ENCODE peak calls at places on chromosome 14, in six cellular contexts. G is NCI-H524, R is endothelial cell, Z is mucosa of gallbladder, D is choroid plexus epithelial cell, L is B cell. Q is an unnamed sample.

GRCh38 chr14:104341532-104342434 is 203.4 kb downstream of the KIF26A start:
- DNase-seq in G (peak; percentile 98), R (peak; percentile 76), Z (no peak), D (peak; percentile 46), L (peak; percentile 17), Q (peak; percentile 79)

GRCh38 chr14:68627868-68628604 is 164.8 kb downstream of the ZFP36L1 start:
- DNase-seq in G (no peak), R (peak; percentile 32), Z (peak; percentile 56), D (no peak), L (peak; percentile 78), Q (peak; percentile 84)

GRCh38 chr14:53599221-53599945 is 357.2 kb downstream of the BMP4 start:
- DNase-seq in G (peak; percentile 36), R (no peak), Z (no peak), D (peak; percentile 2), L (no peak), Q (no peak)

GRCh38 chr14:68580096-68580640 is 212.7 kb downstream of the ZFP36L1 start:
- DNase-seq in G (peak; percentile 53), R (no peak), Z (no peak), D (no peak), L (no peak), Q (no peak)

GRCh38 chr14:104285483-104285790 is 147.1 kb downstream of the KIF26A start:
- DNase-seq in G (no peak), R (no peak), Z (no peak), D (no peak), L (no peak), Q (no peak)

GRCh38 chr14:101109347-101109638 is 205.8 kb upstream of the RTL1 start:
- DNase-seq in G (no peak), R (no peak), Z (no peak), D (no peak), L (no peak), Q (no peak)

GRCh38 chr14:33210304-33210703 is 271.6 kb downstream of the NPAS3 start:
- DNase-seq in G (no peak), R (peak; percentile 55), Z (no peak), D (peak; percentile 54), L (no peak), Q (no peak)

GRCh38 chr14:61564623-61565091 is 130.7 kb upstream of the HIF1A start:
- DNase-seq in G (no peak), R (no peak), Z (no peak), D (peak; percentile 93), L (no peak), Q (no peak)

GRCh38 chr14:101196051-101196450 is 292.5 kb upstream of the RTL1 start:
- DNase-seq in G (no peak), R (no peak), Z (no peak), D (no peak), L (no peak), Q (no peak)

GRCh38 chr14:98292191-98292590 is 979.8 kb downstream of the BCL11B start:
- DNase-seq in G (no peak), R (no peak), Z (no peak), D (no peak), L (no peak), Q (no peak)

GRCh38 chr14:77140937-77141591 is 527 bp downstream of the ZDHHC22 start:
- DNase-seq in G (peak; percentile 87), R (peak; percentile 87), Z (no peak), D (peak; percentile 38), L (peak; percentile 55), Q (no peak)